ENCODE peak calls at places on chromosomes 12 and 14, in four cellular contexts. E, W, B and X are unnamed samples.

GRCh38 chr12:64672925-64673409 is 62.7 kb downstream of the RASSF3 start:
- DNase-seq in E (no peak), W (no peak), B (no peak), X (no peak)

GRCh38 chr12:26046886-26047285 is 78.0 kb downstream of the BHLHE41 start:
- DNase-seq in E (no peak), W (no peak), B (no peak), X (no peak)

GRCh38 chr12:132170094-132170636 is 25.9 kb downstream of the NOC4L start:
- DNase-seq in E (no peak), W (peak; percentile 60), B (peak; percentile 75), X (peak; percentile 48)

GRCh38 chr14:100449225-100449987 is 126.3 kb downstream of the SLC25A47 start:
- DNase-seq in E (peak; percentile 79), W (no peak), B (no peak), X (no peak)

GRCh38 chr12:92570056-92570753 is 132.6 kb upstream of the PLEKHG7 start:
- DNase-seq in E (peak; percentile 54), W (peak; percentile 42), B (no peak), X (peak; percentile 69)

GRCh38 chr12:20007331-20007730 is 361.0 kb upstream of the PDE3A start:
- DNase-seq in E (no peak), W (peak; percentile 9), B (no peak), X (no peak)

GRCh38 chr12:5376591-5377207 is 55.2 kb upstream of the NTF3 start:
- DNase-seq in E (no peak), W (no peak), B (no peak), X (no peak)

GRCh38 chr12:86712425-86712843 is 456.2 kb upstream of the MGAT4C start:
- DNase-seq in E (no peak), W (peak; percentile 42), B (no peak), X (peak; percentile 96)

GRCh38 chr12:120962487-120963054 is 15.8 kb upstream of the HNF1A start:
- DNase-seq in E (no peak), W (no peak), B (no peak), X (peak; percentile 23)

GRCh38 chr12:88703790-88704189 is 123.5 kb upstream of the KITLG start:
- DNase-seq in E (no peak), W (no peak), B (no peak), X (peak; percentile 43)

GRCh38 chr12:118850244-118850825 is 131.0 kb upstream of the SRRM4 start:
- DNase-seq in E (peak; percentile 21), W (no peak), B (no peak), X (no peak)

GRCh38 chr12:114221136-114221838 is 184.7 kb downstream of the TBX5 start:
- DNase-seq in E (no peak), W (no peak), B (no peak), X (no peak)

GRCh38 chr14:75223664-75224154 is 47.3 kb upstream of the TMED10 start:
- DNase-seq in E (peak; percentile 91), W (no peak), B (no peak), X (peak; percentile 26)

GRCh38 chr12:3632256-3633240 is 120.4 kb downstream of the CRACR2A start:
- DNase-seq in E (peak; percentile 80), W (peak; percentile 82), B (no peak), X (no peak)

GRCh38 chr12:2382391-2383155 is 329.8 kb downstream of the CACNA1C start:
- DNase-seq in E (peak; percentile 90), W (peak; percentile 57), B (no peak), X (no peak)

GRCh38 chr12:4809449-4810218 is 89.4 kb downstream of the GALNT8 start:
- DNase-seq in E (no peak), W (no peak), B (no peak), X (no peak)